ENCODE peak calls at places on chromosomes 12 and 14, in eight cellular contexts. W, K, H, F, U, O, C and J are unnamed samples.

GRCh38 chr12:58363971-58364370 is 422.6 kb downstream of the ATP23 start:
- DNase-seq in U (no peak), W (no peak), F (no peak), H (no peak), O (no peak), C (no peak), K (no peak), J (no peak)

GRCh38 chr12:111209779-111210178 is 159.1 kb downstream of the PHETA1 start:
- DNase-seq in W (no peak), C (no peak), O (no peak), F (no peak), H (no peak), K (no peak), U (no peak), J (no peak)

GRCh38 chr12:92028039-92028709 is 117.5 kb downstream of the BTG1 start:
- DNase-seq in W (no peak), F (peak), O (no peak), K (peak), U (no peak), C (no peak), H (no peak), J (no peak)

GRCh38 chr12:71475280-71475679 is 35.7 kb downstream of the LGR5 start:
- DNase-seq in C (peak), O (no peak), K (peak), U (no peak), W (peak), F (peak), H (no peak), J (no peak)

GRCh38 chr14:69191340-69192111 is at the start of gene EXD2:
- DNase-seq in C (peak), K (peak), U (peak), O (peak), W (peak), H (peak), F (peak), J (peak)

GRCh38 chr12:131276501-131277185 is 322.9 kb downstream of the ADGRD1 start:
- DNase-seq in C (no peak), W (no peak), F (no peak), K (no peak), U (peak), H (no peak), O (no peak), J (peak)

GRCh38 chr12:117192057-117192456 is 1.8 kb upstream of the FBXO21 start:
- DNase-seq in U (no peak), F (no peak), K (peak), O (no peak), H (no peak), W (no peak), C (no peak), J (no peak)

GRCh38 chr14:77027538-77028383 is 747 bp downstream of the IRF2BPL start:
- DNase-seq in C (peak), K (peak), H (peak), W (peak), U (peak), F (no peak), O (peak), J (peak)

GRCh38 chr12:95789126-95790024 is 1.2 kb downstream of the NTN4 start:
- DNase-seq in U (peak), H (peak), O (no peak), F (no peak), W (no peak), K (no peak), C (no peak), J (no peak)

GRCh38 chr12:124713041-124713435 is 145.6 kb upstream of the NCOR2 start:
- DNase-seq in K (no peak), C (no peak), F (no peak), W (no peak), H (no peak), O (no peak), U (no peak), J (peak)

GRCh38 chr12:51926064-51926632 is 18.8 kb downstream of the ACVRL1 start:
- DNase-seq in K (peak), H (no peak), F (no peak), C (no peak), U (no peak), W (no peak), O (no peak), J (no peak)

GRCh38 chr12:121365416-121366062 is 13.3 kb upstream of the ANAPC5 start:
- DNase-seq in K (no peak), H (no peak), O (no peak), C (peak), F (no peak), U (no peak), W (peak), J (no peak)

GRCh38 chr12:57498571-57498970 is 10.7 kb downstream of the MARS1 start:
- DNase-seq in O (no peak), C (no peak), F (no peak), H (no peak), W (no peak), U (no peak), K (no peak), J (no peak)

GRCh38 chr12:128619263-128619662 is 204.5 kb downstream of the SLC15A4 start:
- DNase-seq in W (no peak), C (no peak), K (no peak), U (no peak), O (no peak), F (no peak), H (no peak), J (no peak)

GRCh38 chr14:71511152-71511551 is 421.1 kb upstream of the RGS6 start:
- DNase-seq in F (no peak), U (no peak), W (no peak), K (no peak), O (no peak), H (no peak), C (no peak), J (no peak)

GRCh38 chr12:133105620-133106019 is 24.5 kb downstream of the ZNF891 start:
- DNase-seq in F (no peak), W (no peak), K (peak), C (no peak), U (no peak), O (no peak), H (no peak), J (no peak)

GRCh38 chr14:74580275-74580672 is 31.8 kb downstream of the LTBP2 start:
- DNase-seq in U (peak), W (no peak), K (no peak), C (no peak), F (no peak), O (no peak), H (no peak), J (peak)

GRCh38 chr14:26323781-26324363 is 274.0 kb downstream of the NOVA1 start:
- DNase-seq in K (no peak), O (no peak), U (no peak), C (no peak), H (no peak), F (no peak), W (no peak), J (no peak)